ENCODE peak calls at places on chromosomes 2 and 18, in ten cellular contexts. U is hypothalamus; O is neural progenitor cell; M is iPS DF 19.7; D is choroid plexus epithelial cell; L is WTC11; C is activated CD4-positive, alpha-beta T cell treated with anti-CD3 and anti-CD28 coated beads for 48 hours; P is foreskin fibroblast; N is endothelial cell; F is right cardiac atrium. H is an unnamed sample.

GRCh38 chr2:98086491-98087446 is at the start of gene VWA3B:
- DNase-seq in N (peak), P (peak), U (no peak), F (peak), C (peak), O (peak), D (peak), M (peak), L (peak), H (peak)

GRCh38 chr2:102789349-102790085 is 27.7 kb downstream of the TMEM182 start:
- DNase-seq in D (no peak), N (no peak), C (no peak), O (peak), F (no peak), M (no peak), P (no peak), U (no peak), L (no peak), H (no peak)

GRCh38 chr2:237833546-237833945 is 25.9 kb upstream of the RAMP1 start:
- DNase-seq in C (no peak), D (peak), O (no peak), F (no peak), L (no peak), P (no peak), U (no peak), M (no peak), N (no peak), H (no peak)

GRCh38 chr18:79454034-79454735 is 58.5 kb downstream of the NFATC1 start:
- DNase-seq in M (no peak), P (no peak), D (no peak), C (no peak), L (no peak), U (no peak), O (no peak), N (no peak), F (peak), H (no peak)

GRCh38 chr2:234164499-234165409 is 114.3 kb downstream of the SPP2 start:
- DNase-seq in O (no peak), U (no peak), F (no peak), L (no peak), M (no peak), D (no peak), P (no peak), C (peak), N (no peak), H (peak)

GRCh38 chr2:47000679-47001075 is 85.1 kb upstream of the MCFD2 start:
- DNase-seq in U (no peak), D (no peak), M (no peak), P (no peak), O (no peak), C (no peak), L (no peak), F (no peak), N (no peak), H (no peak)

GRCh38 chr2:149423633-149424032 is 93.2 kb downstream of the LYPD6 start:
- DNase-seq in O (no peak), N (no peak), M (no peak), F (no peak), U (no peak), P (no peak), L (no peak), C (no peak), D (no peak), H (no peak)

GRCh38 chr18:79575891-79576685 is 103.5 kb upstream of the CTDP1 start:
- DNase-seq in U (no peak), F (peak), O (no peak), D (peak), C (no peak), N (no peak), L (no peak), P (peak), M (no peak), H (peak)

GRCh38 chr2:169291517-169291916 is 70.8 kb downstream of the LRP2 start:
- DNase-seq in D (no peak), P (no peak), F (no peak), O (no peak), U (no peak), N (no peak), C (no peak), M (no peak), L (no peak), H (no peak)

GRCh38 chr2:15271941-15272340 is 289.2 kb downstream of the NBAS start:
- DNase-seq in F (no peak), M (no peak), N (no peak), L (no peak), U (no peak), C (no peak), P (no peak), D (no peak), O (no peak), H (no peak)

GRCh38 chr2:236238756-236239155 is 25.4 kb downstream of the ASB18 start:
- DNase-seq in F (no peak), N (no peak), L (no peak), M (no peak), P (no peak), U (no peak), C (no peak), O (peak), D (no peak), H (no peak)

GRCh38 chr2:38174646-38175096 is 98.7 kb upstream of the CYP1B1 start:
- DNase-seq in P (peak), C (no peak), F (no peak), M (no peak), L (no peak), N (no peak), O (no peak), D (peak), U (no peak), H (no peak)

GRCh38 chr2:200476836-200477235 is 33.0 kb downstream of the KCTD18 start:
- DNase-seq in F (no peak), L (no peak), N (no peak), O (no peak), M (no peak), P (no peak), C (no peak), D (no peak), U (no peak), H (no peak)

GRCh38 chr2:226137201-226137811 is 662.3 kb downstream of the IRS1 start:
- DNase-seq in P (peak), L (no peak), F (no peak), C (no peak), D (no peak), M (no peak), O (no peak), U (no peak), N (no peak), H (no peak)

GRCh38 chr2:28991021-28991420 is 9.9 kb downstream of the TOGARAM2 start:
- DNase-seq in D (peak), F (peak), P (no peak), O (no peak), M (no peak), N (no peak), U (peak), C (no peak), L (no peak), H (no peak)

GRCh38 chr2:112762276-112762675 is 2.1 kb downstream of the CKAP2L start:
- DNase-seq in L (no peak), M (no peak), C (no peak), N (no peak), P (no peak), F (no peak), D (no peak), U (no peak), O (no peak), H (no peak)

GRCh38 chr2:72135921-72136320 is 11.7 kb downstream of the CYP26B1 start:
- DNase-seq in O (no peak), F (no peak), M (no peak), P (no peak), D (no peak), N (no peak), C (peak), L (no peak), U (no peak), H (no peak)

GRCh38 chr2:24115057-24115456 is 8.1 kb downstream of the PFN4 start:
- DNase-seq in D (peak), U (no peak), L (no peak), P (peak), F (no peak), C (no peak), N (no peak), O (no peak), M (no peak), H (no peak)

GRCh38 chr18:4636957-4637356 is 181.8 kb upstream of the DLGAP1 start:
- DNase-seq in C (no peak), P (no peak), U (no peak), O (peak), D (no peak), N (peak), L (no peak), F (no peak), M (no peak), H (peak)

H was measured in NCI-H345.